ENCODE peak calls at places on chromosomes 3 and 15, in six cellular contexts. G is GM23338, V is HepG2, B is K562, H is GM12878, D is H1. A is an unnamed sample.
A peak's percentile ranks its signal among the peaks of the same experiment; 100 is the strongest.

GRCh38 chr3:60698117-60698516 is 553.1 kb downstream of the FHIT start:
- DNase-seq in G (peak; percentile 29), V (no peak), B (no peak), H (no peak), D (no peak), A (no peak)

GRCh38 chr3:5186089-5186853 is 1.2 kb upstream of the EDEM1 start:
- DNase-seq in G (no peak), V (no peak), B (no peak), H (no peak), D (no peak), A (no peak)

GRCh38 chr3:71997066-71997653 is 212.2 kb upstream of the PROK2 start:
- DNase-seq in G (no peak), V (no peak), B (no peak), H (no peak), D (no peak), A (no peak)

GRCh38 chr15:98668566-98669308 is 20.4 kb downstream of the IGF1R start:
- DNase-seq in G (no peak), V (no peak), B (no peak), H (peak; percentile 38), D (no peak), A (no peak)

GRCh38 chr3:60010778-60011177 is 961.0 kb upstream of the CFAP20DC start:
- DNase-seq in G (no peak), V (no peak), B (no peak), H (peak; percentile 65), D (no peak), A (no peak)

GRCh38 chr3:22315925-22316324 is 564.9 kb upstream of the ZNF385D start:
- DNase-seq in G (no peak), V (no peak), B (no peak), H (no peak), D (no peak), A (no peak)

GRCh38 chr3:51311055-51311454 is 74.0 kb upstream of the MANF start:
- DNase-seq in G (peak; percentile 62), V (peak; percentile 28), B (peak; percentile 18), H (no peak), D (no peak), A (no peak)

GRCh38 chr3:187717572-187717971 is 15.2 kb upstream of the RTP2 start:
- DNase-seq in G (no peak), V (no peak), B (no peak), H (no peak), D (no peak), A (no peak)

GRCh38 chr3:108012304-108012703 is 78.5 kb downstream of the CD47 start:
- DNase-seq in G (no peak), V (no peak), B (no peak), H (no peak), D (no peak), A (no peak)

GRCh38 chr3:73341272-73341671 is 279.8 kb downstream of the EBLN2 start:
- DNase-seq in G (no peak), V (no peak), B (no peak), H (no peak), D (no peak), A (no peak)

GRCh38 chr3:194307849-194308248 is 43.3 kb downstream of the CPN2 start:
- DNase-seq in G (no peak), V (no peak), B (no peak), H (no peak), D (no peak), A (no peak)

GRCh38 chr3:136817448-136817847 is 1.5 kb upstream of the SLC35G2 start:
- DNase-seq in G (no peak), V (no peak), B (no peak), H (no peak), D (no peak), A (no peak)

GRCh38 chr15:67066041-67067021 is 929 bp downstream of the SMAD3 start:
- DNase-seq in G (peak; percentile 67), V (no peak), B (peak; percentile 54), H (no peak), D (no peak), A (no peak)

GRCh38 chr3:169929830-169930519 is 18.6 kb downstream of the SAMD7 start:
- DNase-seq in G (no peak), V (no peak), B (peak; percentile 42), H (no peak), D (no peak), A (no peak)

GRCh38 chr3:164522073-164522763 is 556.1 kb downstream of the SI start:
- DNase-seq in G (no peak), V (no peak), B (no peak), H (no peak), D (no peak), A (no peak)

GRCh38 chr3:15478300-15478979 is 43.1 kb downstream of the COLQ start:
- DNase-seq in G (no peak), V (no peak), B (no peak), H (no peak), D (no peak), A (no peak)

GRCh38 chr3:42228796-42229195 is 37.2 kb downstream of the CCK start:
- DNase-seq in G (peak; percentile 58), V (peak; percentile 20), B (no peak), H (no peak), D (no peak), A (no peak)

GRCh38 chr3:112744825-112745566 is 101.7 kb downstream of the CD200R1L start:
- DNase-seq in G (no peak), V (no peak), B (no peak), H (no peak), D (no peak), A (no peak)

GRCh38 chr3:172520332-172520831 is 2.8 kb downstream of the TNFSF10 start:
- DNase-seq in G (no peak), V (no peak), B (no peak), H (peak; percentile 53), D (no peak), A (no peak)

GRCh38 chr3:25594007-25594502 is 70.7 kb downstream of the TOP2B start:
- DNase-seq in G (peak; percentile 78), V (peak; percentile 30), B (peak; percentile 68), H (no peak), D (no peak), A (no peak)

GRCh38 chr3:113736548-113737089 is 9.4 kb downstream of the NAA50 start:
- DNase-seq in G (peak; percentile 75), V (peak; percentile 60), B (no peak), H (peak; percentile 44), D (no peak), A (no peak)

GRCh38 chr3:172627057-172627809 is 83.6 kb downstream of the NCEH1 start:
- DNase-seq in G (no peak), V (no peak), B (no peak), H (no peak), D (no peak), A (no peak)

DNA sequence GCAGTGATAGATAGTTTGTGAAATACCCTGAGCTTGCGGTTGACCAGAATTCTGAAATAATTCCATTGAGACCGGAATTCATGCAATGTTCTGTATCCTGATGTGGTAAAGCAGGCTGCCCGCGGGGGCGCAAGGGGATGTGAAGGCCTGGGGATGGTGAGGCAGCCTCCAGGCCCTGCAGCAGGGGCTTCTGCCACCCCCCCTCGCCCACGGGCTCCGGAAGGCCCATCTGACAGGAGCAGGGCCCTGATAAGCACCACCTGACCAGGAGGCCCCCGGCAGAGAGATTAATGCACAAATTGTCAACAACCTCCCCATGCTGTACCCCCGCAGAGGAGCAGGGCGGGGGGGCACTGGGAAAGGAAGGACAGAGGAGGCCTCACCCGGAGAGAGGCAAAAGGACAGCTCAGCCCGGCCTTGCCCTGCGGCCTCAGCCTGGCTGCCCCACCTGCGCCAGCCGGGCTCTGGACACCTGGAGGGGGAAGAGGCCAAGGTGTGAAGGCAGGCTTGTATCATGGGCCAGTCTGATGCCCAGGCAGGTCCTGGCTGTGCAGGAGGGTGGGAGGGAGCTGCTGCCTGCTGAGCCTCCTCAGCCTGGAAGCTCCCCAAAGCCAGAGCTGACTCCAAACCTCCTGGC is 46.7 kb downstream of the RPN1 start:
- DNase-seq in G (no peak), V (no peak), B (no peak), H (no peak), D (no peak), A (no peak)
- TF ChIP-seq CREB1 in G (no peak), V (no peak), B (no peak), H (no peak), D (no peak), A (no peak)

GRCh38 chr3:119924111-119925094 is 142.5 kb downstream of the NR1I2 start:
- DNase-seq in G (no peak), V (no peak), B (no peak), H (no peak), D (no peak), A (no peak)

GRCh38 chr3:119918992-119919933 is 137.4 kb downstream of the NR1I2 start:
- DNase-seq in G (peak; percentile 11), V (no peak), B (no peak), H (no peak), D (no peak), A (no peak)
- TF ChIP-seq CTCF in G (no peak), V (no peak), B (no peak), H (no peak), D (no peak), A (no peak)

DNA sequence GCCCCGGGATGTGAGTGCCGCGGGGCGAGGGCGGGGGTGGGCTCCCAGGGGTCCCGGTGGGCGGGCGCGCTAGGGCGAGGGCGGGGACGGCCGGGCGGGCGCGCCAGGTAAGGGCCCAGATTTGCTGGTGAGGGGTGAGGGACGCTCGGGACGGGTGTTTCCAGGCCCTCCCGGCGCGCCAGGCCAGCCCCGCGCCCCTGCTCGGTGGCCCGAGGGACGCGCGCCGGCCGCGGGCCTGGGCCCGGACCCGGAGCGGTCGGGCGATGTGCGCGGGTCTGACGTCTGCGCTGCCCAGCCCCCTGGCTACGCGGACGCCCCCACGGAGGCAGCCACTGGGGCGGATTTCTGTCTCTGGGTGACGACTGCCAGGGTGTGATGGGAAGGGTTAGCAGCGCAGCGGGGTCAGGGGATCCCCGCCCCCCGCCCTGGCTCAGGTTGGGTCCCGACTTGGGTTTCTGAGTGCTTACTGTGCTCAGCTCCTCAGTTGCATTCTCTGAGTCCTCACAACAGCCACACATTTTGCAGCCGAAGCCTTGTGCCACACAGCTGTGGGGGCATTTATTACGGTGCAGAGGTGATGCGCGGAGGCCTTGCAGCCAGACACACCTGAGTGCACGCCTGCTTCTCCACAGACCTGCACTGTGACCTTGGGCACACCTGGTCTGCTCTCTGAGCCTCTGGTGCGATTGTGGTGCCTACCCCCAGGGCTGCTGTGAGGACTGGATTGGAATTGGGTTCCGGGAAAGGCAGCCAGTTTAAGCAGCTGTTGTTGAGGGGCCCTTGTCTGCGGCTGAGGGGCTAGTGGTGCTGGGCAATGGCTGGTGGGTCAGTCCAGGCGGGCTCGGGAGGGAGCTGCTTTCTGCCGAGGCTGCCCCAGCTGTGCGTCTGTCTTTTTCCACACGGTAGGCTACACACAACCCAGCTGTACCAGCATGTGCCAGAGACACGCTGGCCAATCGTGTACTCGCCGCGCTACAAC is 523 bp downstream of the HDAC11 start:
- DNase-seq in G (peak; percentile 66), V (no peak), B (no peak), H (no peak), D (no peak), A (peak; percentile 49)
- TF ChIP-seq CREB1 in G (peak; percentile 41), V (no peak), B (no peak), H (no peak), D (no peak), A (no peak)

GRCh38 chr15:31364301-31365031 is 37.8 kb downstream of the KLF13 start:
- DNase-seq in G (no peak), V (no peak), B (peak; percentile 38), H (no peak), D (no peak), A (no peak)

GRCh38 chr15:31366169-31366734 is 39.6 kb downstream of the KLF13 start:
- DNase-seq in G (peak; percentile 54), V (no peak), B (peak; percentile 20), H (no peak), D (no peak), A (no peak)

GRCh38 chr15:31365032-31365654 is 38.5 kb downstream of the KLF13 start:
- DNase-seq in G (no peak), V (no peak), B (no peak), H (no peak), D (no peak), A (no peak)

GRCh38 chr15:31367021-31367729 is 40.5 kb downstream of the KLF13 start:
- DNase-seq in G (no peak), V (no peak), B (no peak), H (no peak), D (no peak), A (no peak)

GRCh38 chr15:31365655-31366127 is 39.1 kb downstream of the KLF13 start:
- DNase-seq in G (peak; percentile 92), V (no peak), B (peak; percentile 86), H (no peak), D (peak; percentile 78), A (peak; percentile 78)
- TF ChIP-seq CTCF in G (no peak), V (no peak), B (peak; percentile 66), H (peak; percentile 32), D (peak; percentile 44), A (no peak)

A was measured in WTC11.